ENCODE peak calls at places on chromosomes 13 and 19, in ten cellular contexts. U, F, R, J, W, E, V, Q, T and H are unnamed samples. For H3K4me1 and H3K9me3, the result is how much of the 10 kb centered on the place peaks cover.

GRCh38 chr19:29013325-29013724 is 199.6 kb downstream of the UQCRFS1 start:
- DNase-seq in U (no peak), F (no peak), R (peak), J (no peak), W (no peak), E (no peak), V (no peak), Q (no peak), T (no peak), H (no peak)

GRCh38 chr19:10961073-10961762 is 388 bp downstream of the SMARCA4 start:
- DNase-seq in U (no peak), F (peak), R (peak), J (no peak), W (no peak), E (peak), V (peak), Q (peak), T (no peak), H (peak)

GRCh38 chr19:28498404-28498976 is 714.5 kb downstream of the UQCRFS1 start:
- DNase-seq in U (no peak), F (no peak), R (no peak), J (no peak), W (no peak), E (no peak), V (no peak), Q (no peak), T (no peak), H (no peak)

GRCh38 chr19:18762125-18763023 is 28.7 kb downstream of the COMP start:
- DNase-seq in U (no peak), F (peak), R (no peak), J (peak), W (peak), E (peak), V (peak), Q (peak), T (no peak), H (peak)

GRCh38 chr19:8397746-8398721 is 7.9 kb downstream of the RAB11B start:
- DNase-seq in U (no peak), F (no peak), R (no peak), J (no peak), W (no peak), E (no peak), V (no peak), Q (no peak), T (no peak), H (no peak)

GRCh38 chr19:10193666-10194499 is 870 bp downstream of the DNMT1 start:
- DNase-seq in U (peak), F (no peak), R (no peak), J (no peak), W (no peak), E (no peak), V (no peak), Q (no peak), T (no peak), H (no peak)

GRCh38 chr13:109410868-109411267 is 375.5 kb downstream of the IRS2 start:
- DNase-seq in U (no peak), F (no peak), R (no peak), J (no peak), W (no peak), E (no peak), V (no peak), Q (no peak), T (no peak), H (no peak)

GRCh38 chr13:32261567-32261966 is 53.6 kb downstream of the ZAR1L start:
- DNase-seq in U (no peak), F (peak), R (no peak), J (peak), W (peak), E (peak), V (peak), Q (peak), T (peak), H (peak)

GRCh38 chr13:64855506-64855905 is 2374.6 kb downstream of the PCDH9 start:
- DNase-seq in U (no peak), F (no peak), R (no peak), J (no peak), W (no peak), E (no peak), V (no peak), Q (peak), T (no peak), H (no peak)

GRCh38 chr19:13691569-13691968 is 72.8 kb upstream of the MRI1 start:
- DNase-seq in U (no peak), F (no peak), R (no peak), J (no peak), W (no peak), E (no peak), V (no peak), Q (no peak), T (no peak), H (no peak)

GRCh38 chr13:112779856-112780604 is 90.2 kb downstream of the ATP11A start:
- DNase-seq in U (no peak), F (no peak), R (no peak), J (no peak), W (no peak), E (no peak), V (no peak), Q (no peak), T (no peak), H (no peak)

GRCh38 chr19:48121909-48122371 is 11.3 kb upstream of the PLA2G4C start:
- DNase-seq in U (no peak), F (no peak), R (no peak), J (no peak), W (no peak), E (no peak), V (no peak), Q (peak), T (no peak), H (no peak)

GRCh38 chr13:46728777-46729176 is 68.2 kb downstream of the ESD start:
- DNase-seq in U (no peak), F (no peak), R (peak), J (no peak), W (no peak), E (no peak), V (no peak), Q (no peak), T (no peak), H (no peak)

GRCh38 chr13:98978280-98978679 is 416 bp upstream of the DOCK9 start:
- DNase-seq in U (no peak), F (no peak), R (no peak), J (no peak), W (no peak), E (no peak), V (no peak), Q (no peak), T (no peak), H (no peak)
- H3K4me3 ChIP-seq in U (no peak), F (no peak), R (no peak), J (no peak), W (peak), E (peak), V (peak), Q (no peak), T (peak), H (peak)

DNA sequence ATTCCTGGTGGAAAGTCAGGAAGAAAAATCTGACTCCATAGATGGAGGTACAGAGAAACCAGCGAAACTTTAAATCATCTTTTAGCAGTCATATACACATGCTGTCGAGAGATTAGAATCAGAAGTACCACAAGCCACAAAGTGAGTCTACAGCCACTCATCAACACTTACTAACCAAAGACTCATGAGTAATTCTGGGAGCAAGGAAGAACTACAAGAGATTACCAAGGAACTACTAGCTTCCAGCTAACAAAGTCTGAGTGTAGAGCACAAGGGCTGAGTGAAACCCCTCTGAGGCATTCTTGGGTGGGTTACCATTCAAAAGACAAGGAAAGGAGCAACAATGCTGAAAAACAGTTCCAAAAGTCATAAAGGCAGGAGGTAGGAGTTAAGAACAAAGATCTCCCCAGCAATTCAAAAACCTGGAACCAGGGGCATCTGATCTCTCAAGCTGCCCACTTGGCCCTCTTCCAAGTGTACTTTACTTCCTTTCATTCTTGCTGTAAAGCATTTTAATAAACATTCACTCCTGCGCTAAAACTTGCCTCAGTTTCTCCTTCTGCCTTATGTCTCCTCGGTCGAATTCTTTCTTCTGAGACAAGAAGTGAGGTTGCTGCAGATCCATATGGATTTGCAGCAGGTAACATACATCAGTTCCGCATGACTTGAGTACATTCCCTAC is 13.0 kb downstream of the RBM26 start:
- DNase-seq in U (peak), F (peak), R (no peak), J (no peak), W (no peak), E (no peak), V (no peak), Q (no peak), T (no peak), H (no peak)
- H3K4me1 ChIP-seq in U (half or more), F (under half), R (under half), J (under half), W (half or more), E (under half), V (under half), Q (under half), T (under half), H (under half)

GRCh38 chr19:22735911-22736645 is 47.9 kb downstream of the ZNF99 start:
- DNase-seq in U (no peak), F (no peak), R (no peak), J (peak), W (no peak), E (no peak), V (no peak), Q (no peak), T (no peak), H (no peak)
- H3K9me3 ChIP-seq in U (under half), F (half or more), R (under half), J (under half), W (under half), E (half or more), V (half or more), Q (under half), T (under half), H (under half)

DNA sequence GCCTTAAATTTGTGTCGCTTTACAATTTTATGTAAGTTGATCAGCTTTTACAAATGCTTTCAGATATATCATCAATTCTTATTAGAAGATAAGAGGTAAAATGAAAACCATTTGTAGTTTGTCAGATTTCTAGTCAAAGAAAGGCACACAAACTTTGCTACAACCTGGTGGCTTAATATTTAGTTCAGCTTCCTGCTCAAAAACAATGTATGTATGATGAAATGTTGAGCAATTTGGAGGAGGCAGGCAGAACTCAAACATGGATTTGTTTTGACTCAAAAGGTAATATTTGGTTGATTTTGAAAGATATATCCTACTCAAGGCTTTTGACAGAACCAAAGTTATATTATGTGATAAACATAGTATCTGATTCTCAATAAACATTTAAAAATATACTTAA is 24.2 kb downstream of the NEK5 start:
- DNase-seq in U (no peak), F (no peak), R (no peak), J (no peak), W (no peak), E (no peak), V (no peak), Q (no peak), T (no peak), H (no peak)
- H3K4me3 ChIP-seq in U (no peak), F (no peak), R (no peak), J (no peak), W (no peak), E (no peak), V (no peak), Q (no peak), T (no peak), H (no peak)

DNA sequence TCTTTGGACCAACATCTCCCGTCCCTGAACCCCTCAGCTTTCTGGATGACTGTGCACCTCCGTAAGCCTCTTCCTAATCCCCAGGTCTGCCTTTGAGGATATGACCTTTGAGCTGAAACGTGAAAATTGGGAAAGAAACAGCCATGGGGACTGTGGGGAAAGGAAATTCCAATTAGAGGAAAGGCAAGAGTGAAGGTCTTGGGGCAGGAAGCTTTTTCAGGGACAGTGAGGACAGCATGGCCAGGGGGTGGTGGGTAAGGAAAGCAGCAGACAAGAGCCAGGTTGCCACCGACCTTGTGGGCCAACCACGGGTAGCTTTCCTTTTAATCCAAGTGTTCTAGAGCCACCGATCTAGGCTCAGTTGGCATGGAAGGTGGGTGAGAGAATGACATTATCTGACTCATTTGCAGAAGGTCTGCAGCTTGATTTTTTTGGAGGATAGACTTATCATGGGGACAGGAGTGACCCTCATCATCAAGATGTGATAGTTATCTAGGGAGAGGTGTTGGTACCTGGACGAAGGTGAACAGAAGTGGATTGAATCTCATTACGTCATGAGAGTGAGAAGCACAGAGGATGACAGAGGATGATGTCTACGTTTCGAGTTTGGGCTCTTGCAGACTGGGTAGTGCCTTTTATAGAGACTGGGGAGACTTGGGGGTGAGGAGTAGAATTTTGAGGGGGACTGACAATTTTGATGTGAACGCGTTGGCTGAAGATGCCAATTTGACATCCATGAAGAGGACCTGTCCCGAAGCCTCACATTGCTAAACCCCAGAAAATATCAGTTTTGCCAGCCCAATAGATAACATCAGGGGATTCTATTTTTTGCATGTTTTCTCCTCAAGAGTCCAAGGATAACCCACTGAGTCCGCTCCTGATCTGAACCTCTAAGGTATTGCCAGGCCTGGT is 136.7 kb upstream of the PEG3 start:
- DNase-seq in U (no peak), F (no peak), R (no peak), J (no peak), W (no peak), E (no peak), V (no peak), Q (no peak), T (no peak), H (no peak)
- H3K4me1 ChIP-seq in U (under half), F (under half), R (under half), J (under half), W (under half), E (under half), V (under half), Q (under half), T (under half), H (under half)

DNA sequence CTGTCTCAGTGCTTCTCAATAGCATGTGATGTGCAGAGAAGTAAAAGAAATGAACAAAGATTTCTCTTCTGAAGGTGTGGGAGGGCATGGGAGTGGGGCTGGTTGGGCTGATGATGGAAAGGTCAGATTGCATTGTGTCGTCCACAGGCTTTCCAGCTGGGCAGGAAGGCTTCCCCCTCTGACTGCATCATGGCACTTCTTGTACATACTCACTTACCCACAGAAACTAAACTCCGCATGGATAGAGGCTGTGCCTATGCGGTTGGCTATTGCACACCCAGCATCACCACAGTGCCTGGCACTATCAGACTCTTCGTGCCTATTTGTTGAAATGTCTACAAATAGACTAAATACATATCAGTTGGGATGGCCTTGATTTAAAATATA is 24.4 kb upstream of the TNFSF11 start:
- DNase-seq in U (no peak), F (no peak), R (no peak), J (no peak), W (no peak), E (no peak), V (no peak), Q (no peak), T (no peak), H (no peak)
- H3K9me3 ChIP-seq in U (under half), F (under half), R (under half), J (under half), W (under half), E (under half), V (under half), Q (under half), T (under half), H (under half)

DNA sequence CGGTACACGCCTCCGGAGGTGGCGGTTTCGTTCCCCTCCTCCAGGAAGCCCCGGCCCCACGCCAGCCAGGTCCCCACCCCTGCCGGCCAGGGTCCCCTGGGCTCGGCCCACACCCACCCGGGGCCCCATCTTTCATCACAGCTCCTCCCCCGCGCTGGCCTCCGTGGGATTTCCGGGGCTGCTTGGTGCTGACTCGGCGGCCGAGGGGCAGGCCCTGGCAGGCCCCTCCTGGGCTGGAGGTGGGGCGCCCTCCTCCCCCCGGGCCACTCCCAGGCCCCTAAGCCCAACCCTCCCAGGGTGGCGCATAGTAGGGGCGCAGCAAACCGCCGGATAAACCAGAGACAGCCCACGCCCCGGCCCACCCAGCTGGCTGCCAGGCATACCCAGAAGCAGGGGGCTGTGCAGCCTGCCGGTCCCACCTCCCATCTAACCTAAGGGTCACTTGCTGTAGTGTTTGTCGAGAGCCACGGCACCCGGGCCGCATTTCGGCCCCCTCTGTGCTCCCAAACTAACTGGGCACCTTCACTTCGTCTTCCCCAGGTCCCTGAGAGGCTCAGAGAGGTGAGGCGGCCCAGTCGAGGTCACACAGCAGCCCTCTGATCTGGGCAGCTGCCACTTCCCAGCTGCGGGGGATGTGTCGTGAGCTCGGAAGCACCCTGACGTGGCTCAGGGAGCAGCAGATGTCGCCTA is 6.6 kb downstream of the ZBTB7A start:
- DNase-seq in U (peak), F (peak), R (no peak), J (no peak), W (peak), E (peak), V (peak), Q (no peak), T (no peak), H (peak)
- H3K4me3 ChIP-seq in U (peak), F (no peak), R (no peak), J (no peak), W (peak), E (peak), V (peak), Q (no peak), T (peak), H (peak)